ENCODE peak calls at places on chromosomes 12 and 14, in six cellular contexts. R is CD8-positive, alpha-beta memory T cell; F is stomach; Z is aorta; P is heart right ventricle; N is CD4-positive, alpha-beta T cell. S is an unnamed sample.

GRCh38 chr12:2959508-2960431 is 573 bp downstream of the TEAD4 start:
- DNase-seq in Z (peak), N (no peak), R (no peak), P (peak), F (peak), S (no peak)

GRCh38 chr14:80977103-80977728 is 21.8 kb downstream of the TSHR start:
- DNase-seq in F (no peak), N (no peak), Z (no peak), P (no peak), R (no peak), S (no peak)

GRCh38 chr12:31612819-31613218 is 21.9 kb upstream of the DENND5B start:
- DNase-seq in Z (no peak), N (no peak), P (no peak), R (no peak), F (no peak), S (no peak)

GRCh38 chr14:79418649-79419415 is 792.5 kb downstream of the DIO2 start:
- DNase-seq in Z (no peak), R (no peak), P (no peak), N (no peak), F (no peak), S (no peak)

GRCh38 chr12:68406134-68406576 is 74.0 kb upstream of the MDM1 start:
- DNase-seq in P (peak), R (no peak), Z (peak), F (peak), N (no peak), S (no peak)

GRCh38 chr12:101863971-101864370 is 13.4 kb upstream of the DRAM1 start:
- DNase-seq in F (no peak), Z (no peak), N (no peak), R (no peak), P (no peak), S (no peak)

GRCh38 chr12:20475542-20475941 is 107.2 kb downstream of the PDE3A start:
- DNase-seq in F (no peak), P (no peak), N (no peak), R (no peak), Z (no peak), S (no peak)

GRCh38 chr14:59274991-59275391 is 86.5 kb downstream of the DAAM1 start:
- DNase-seq in R (no peak), P (no peak), Z (no peak), N (no peak), F (no peak), S (no peak)

GRCh38 chr14:85315891-85316290 is 214.1 kb upstream of the FLRT2 start:
- DNase-seq in P (no peak), R (no peak), Z (no peak), F (no peak), N (no peak), S (no peak)

GRCh38 chr14:100767788-100768536 is 41.3 kb downstream of the DLK1 start:
- DNase-seq in R (no peak), F (no peak), Z (peak), N (no peak), P (no peak), S (no peak)

GRCh38 chr12:25256826-25257225 is 6.1 kb upstream of the KRAS start:
- DNase-seq in P (no peak), Z (no peak), F (no peak), N (no peak), R (no peak), S (no peak)
- H3K27ac ChIP-seq in P (no peak), Z (no peak), F (peak), N (no peak), R (no peak), S (no peak)

DNA sequence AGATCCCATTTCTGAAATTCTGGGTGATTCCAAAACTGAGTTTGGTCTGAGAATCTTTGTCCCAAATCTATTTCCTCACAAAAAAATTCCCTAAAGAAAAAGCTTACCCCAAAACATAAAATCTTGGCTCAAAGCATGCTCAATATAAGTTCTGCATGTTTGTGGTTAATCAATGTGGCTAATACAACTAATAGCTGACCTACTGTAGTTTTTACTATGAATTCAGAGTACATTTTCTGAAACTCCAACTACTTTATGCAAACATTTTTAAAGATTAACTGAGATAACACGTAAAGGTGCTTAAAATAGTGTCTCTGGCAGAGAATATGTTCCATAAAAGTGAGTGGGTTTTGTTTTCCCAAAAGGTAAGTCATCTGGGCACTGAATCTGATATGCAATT is 133.1 kb downstream of the MED13L start:
- DNase-seq in F (no peak), N (no peak), R (no peak), P (no peak), Z (no peak), S (no peak)
- H3K27ac ChIP-seq in F (no peak), N (no peak), R (no peak), P (peak), Z (no peak), S (no peak)

GRCh38 chr12:47328831-47329545 is 249.2 kb upstream of the AMIGO2 start:
- DNase-seq in F (no peak), Z (no peak), R (no peak), P (no peak), N (no peak), S (no peak)
- H3K27ac ChIP-seq in F (no peak), Z (no peak), R (no peak), P (no peak), N (no peak), S (no peak)

DNA sequence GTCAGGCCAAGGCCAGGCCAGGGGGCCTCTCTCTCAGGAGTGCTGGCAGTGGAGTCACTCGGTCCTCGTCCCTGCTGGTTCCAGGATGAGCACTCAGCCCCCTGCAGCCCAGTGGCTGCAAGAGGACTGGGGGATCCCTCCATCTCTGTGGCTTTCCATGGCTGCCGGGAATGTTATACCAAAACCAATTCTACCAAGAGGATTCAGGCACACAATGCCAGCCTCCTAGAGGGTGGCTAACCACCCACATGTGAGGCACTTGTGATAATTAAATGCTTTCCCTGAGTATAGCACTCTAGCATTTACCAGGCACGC is 21.9 kb downstream of the ASB2 start:
- DNase-seq in Z (no peak), N (no peak), R (no peak), P (no peak), F (no peak), S (no peak)
- H3K27ac ChIP-seq in Z (no peak), N (no peak), R (peak), P (peak), F (no peak), S (peak)

GRCh38 chr12:71688961-71689570 is 3.2 kb downstream of the TMEM19 start:
- DNase-seq in R (no peak), N (no peak), Z (no peak), F (no peak), P (no peak), S (no peak)
- H3K27ac ChIP-seq in R (no peak), N (no peak), Z (no peak), F (no peak), P (no peak), S (no peak)

GRCh38 chr14:102509744-102510615 is at the start of gene ANKRD9:
- DNase-seq in F (peak), P (peak), Z (peak), N (peak), R (peak), S (peak)

GRCh38 chr14:102508774-102509743 is 517 bp downstream of the ANKRD9 start:
- DNase-seq in P (peak), R (peak), Z (peak), F (peak), N (no peak), S (peak)

GRCh38 chr14:102507891-102508312 is 1.7 kb downstream of the ANKRD9 start:
- DNase-seq in N (no peak), R (no peak), F (no peak), P (no peak), Z (no peak), S (no peak)

GRCh38 chr14:102507026-102507860 is 2.3 kb downstream of the ANKRD9 start:
- DNase-seq in Z (no peak), N (no peak), P (no peak), F (no peak), R (no peak), S (no peak)

GRCh38 chr14:102508410-102508773 is 1.2 kb downstream of the ANKRD9 start:
- DNase-seq in P (peak), N (no peak), F (peak), Z (no peak), R (no peak), S (peak)
- H3K27ac ChIP-seq in P (peak), N (no peak), F (peak), Z (no peak), R (peak), S (peak)

GRCh38 chr12:111443086-111443485 is 37.4 kb downstream of the SH2B3 start:
- DNase-seq in F (no peak), N (no peak), R (no peak), Z (peak), P (no peak), S (no peak)

GRCh38 chr12:111444314-111444705 is 38.6 kb downstream of the SH2B3 start:
- DNase-seq in F (peak), R (no peak), P (no peak), Z (no peak), N (no peak), S (no peak)

GRCh38 chr12:111441107-111441928 is 35.6 kb downstream of the SH2B3 start:
- DNase-seq in N (no peak), F (no peak), R (no peak), Z (peak), P (no peak), S (no peak)

GRCh38 chr12:111443586-111443985 is 37.9 kb downstream of the SH2B3 start:
- DNase-seq in P (no peak), R (no peak), N (no peak), Z (peak), F (peak), S (no peak)

DNA sequence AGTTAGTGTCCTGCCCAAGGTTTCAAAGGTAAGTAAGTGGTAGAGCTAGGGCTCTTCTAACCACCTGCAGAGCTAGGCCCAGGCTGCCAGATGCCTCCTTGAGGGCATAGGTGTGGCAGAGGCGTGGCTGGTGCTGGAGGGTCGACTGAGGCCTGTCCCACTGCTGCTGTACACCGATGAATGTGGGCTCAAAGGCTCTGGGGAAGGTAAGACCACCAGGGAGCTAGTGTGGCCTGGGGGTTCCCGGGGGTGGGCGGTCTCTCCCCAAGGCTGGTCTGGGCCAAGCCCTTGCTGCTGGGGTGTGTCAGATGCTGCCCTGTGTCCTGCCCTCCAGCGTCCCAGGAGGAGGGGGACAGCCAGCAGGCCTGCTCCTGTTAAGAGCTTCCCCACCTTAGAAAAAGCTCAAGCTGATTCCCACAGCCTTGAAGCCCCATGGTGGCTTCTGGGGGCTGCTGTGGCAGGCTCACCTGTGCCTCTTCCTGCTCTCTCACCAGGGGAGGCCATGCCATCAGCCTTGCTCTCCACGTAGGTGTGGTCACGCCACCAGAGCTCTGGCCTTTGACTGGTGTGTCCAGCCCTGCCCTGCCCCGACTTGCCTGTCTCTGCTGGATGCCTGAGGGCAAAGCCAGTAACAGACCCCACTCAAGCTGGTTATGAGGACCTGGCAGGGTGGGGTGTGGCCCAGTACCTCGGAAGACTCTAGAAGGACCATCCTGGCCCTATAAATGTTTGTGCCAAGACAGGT is 36.8 kb downstream of the SH2B3 start:
- DNase-seq in N (no peak), Z (peak), F (no peak), P (no peak), R (no peak), S (no peak)
- H3K27ac ChIP-seq in N (peak), Z (no peak), F (no peak), P (peak), R (no peak), S (peak)

GRCh38 chr12:111429760-111430417 is 24.2 kb downstream of the SH2B3 start:
- DNase-seq in F (no peak), N (no peak), R (peak), P (no peak), Z (no peak), S (peak)
- H3K27ac ChIP-seq in F (peak), N (peak), R (peak), P (peak), Z (no peak), S (peak)

S was measured in CD4-positive, alpha-beta memory T cell.